ENCODE peak calls at places on chromosomes 11 and 22, in six cellular contexts. L is skeletal muscle cell; N is activated CD8-positive, alpha-beta memory T cell treated with anti-CD3 and anti-CD28 coated beads for 4 hours; W is activated naive CD4-positive, alpha-beta T cell treated with Interleukin-2 at 50 U/mL for 16 hours; Q is NCI-H345; T is CD4-positive, CD25-positive, alpha-beta regulatory T cell. U is an unnamed sample.

GRCh38 chr11:86230921-86231320 is 13.6 kb upstream of the EED start:
- DNase-seq in T (no peak), L (no peak), N (no peak), W (no peak), Q (no peak), U (no peak)

GRCh38 chr11:28144808-28145207 is 36.6 kb downstream of the METTL15 start:
- DNase-seq in N (no peak), Q (no peak), W (no peak), L (peak; percentile 25), T (no peak), U (no peak)

GRCh38 chr11:84212467-84213390 is 926.6 kb upstream of the CCDC90B start:
- DNase-seq in L (no peak), Q (no peak), W (no peak), N (no peak), T (no peak), U (no peak)

GRCh38 chr11:79018371-79018849 is 422.4 kb downstream of the TENM4 start:
- DNase-seq in T (no peak), L (peak; percentile 66), W (no peak), Q (no peak), N (no peak), U (no peak)

GRCh38 chr11:129023968-129024676 is 81.5 kb upstream of the TP53AIP1 start:
- DNase-seq in L (no peak), N (no peak), T (peak; percentile 16), Q (no peak), W (peak; percentile 2), U (no peak)

GRCh38 chr11:30729187-30729713 is 143.1 kb upstream of the MPPED2 start:
- DNase-seq in L (no peak), N (no peak), Q (no peak), T (no peak), W (no peak), U (no peak)

GRCh38 chr11:107706531-107706930 is 5.3 kb downstream of the SLN start:
- DNase-seq in W (no peak), N (no peak), L (no peak), Q (no peak), T (no peak), U (no peak)

GRCh38 chr22:19806213-19807160 is 45.9 kb downstream of the TBX1 start:
- DNase-seq in T (no peak), Q (peak; percentile 25), N (no peak), L (no peak), W (no peak), U (peak; percentile 63)

GRCh38 chr11:86459682-86460460 is 85.2 kb downstream of the CCDC81 start:
- DNase-seq in L (peak; percentile 88), N (no peak), Q (no peak), T (no peak), W (no peak), U (peak; percentile 77)

GRCh38 chr11:73565804-73566203 is 32.1 kb downstream of the FAM168A start:
- DNase-seq in W (no peak), N (no peak), Q (no peak), L (no peak), T (no peak), U (no peak)

GRCh38 chr11:7994581-7995278 is 7.6 kb downstream of the EIF3F start:
- DNase-seq in T (no peak), N (no peak), L (no peak), W (no peak), Q (no peak), U (no peak)

GRCh38 chr11:2258501-2259465 is 11.6 kb downstream of the ASCL2 start:
- DNase-seq in W (no peak), L (no peak), N (no peak), T (no peak), Q (no peak), U (no peak)

GRCh38 chr11:110251837-110252236 is 44.6 kb downstream of the RDX start:
- DNase-seq in N (no peak), T (no peak), Q (peak; percentile 35), L (peak; percentile 42), W (no peak), U (no peak)

GRCh38 chr22:26485991-26486390 is 2.3 kb downstream of the SRRD start:
- DNase-seq in W (no peak), L (no peak), Q (no peak), N (no peak), T (no peak), U (no peak)

GRCh38 chr11:14539867-14540475 is 19.8 kb upstream of the PSMA1 start:
- DNase-seq in L (no peak), W (no peak), Q (no peak), T (no peak), N (no peak), U (no peak)

GRCh38 chr11:117175104-117175503 is 3.4 kb upstream of the SIDT2 start:
- DNase-seq in Q (no peak), T (no peak), L (no peak), W (no peak), N (no peak), U (no peak)

GRCh38 chr11:93655581-93656255 is 5.8 kb upstream of the CEP295 start:
- DNase-seq in T (no peak), Q (no peak), W (no peak), N (no peak), L (no peak), U (no peak)

GRCh38 chr11:112016765-112017356 is 8.3 kb upstream of the DLAT start:
- DNase-seq in T (no peak), Q (no peak), N (no peak), L (peak; percentile 72), W (no peak), U (no peak)

GRCh38 chr11:67276821-67277230 is 10.6 kb downstream of the GRK2 start:
- DNase-seq in N (no peak), W (peak; percentile 42), T (no peak), L (no peak), Q (no peak), U (no peak)

GRCh38 chr11:534592-535518 is 521 bp downstream of the HRAS start:
- DNase-seq in Q (peak; percentile 53), W (peak; percentile 34), L (no peak), T (peak; percentile 34), N (no peak), U (peak; percentile 71)

GRCh38 chr22:26529345-26529744 is 17.1 kb upstream of the TFIP11 start:
- DNase-seq in N (no peak), W (no peak), L (no peak), T (no peak), Q (no peak), U (no peak)

GRCh38 chr11:64540426-64540825 is 50.6 kb upstream of the SLC22A12 start:
- DNase-seq in T (no peak), N (no peak), L (no peak), W (no peak), Q (no peak), U (no peak)